ENCODE peak calls at places on chromosomes 12 and 14, in four cellular contexts. V is fibroblast of lung; O is AG04450; Q is CD4-positive, alpha-beta T cell. Z is an unnamed sample.

GRCh38 chr14:49550284-49551184 is 35.6 kb downstream of the RPS29 start:
- DNase-seq in V (peak), O (no peak), Q (no peak), Z (no peak)

GRCh38 chr12:122227341-122227740 is 1.5 kb upstream of the DIABLO start:
- DNase-seq in V (no peak), O (no peak), Q (no peak), Z (no peak)

GRCh38 chr12:68223067-68223747 is 2.4 kb downstream of the IL26 start:
- DNase-seq in V (peak), O (peak), Q (peak), Z (peak)

GRCh38 chr12:92278378-92278828 is 132.8 kb upstream of the BTG1 start:
- DNase-seq in V (no peak), O (no peak), Q (no peak), Z (no peak)

GRCh38 chr14:105851716-105852377 is 325.5 kb downstream of the TMEM121 start:
- DNase-seq in V (no peak), O (no peak), Q (no peak), Z (peak)

GRCh38 chr14:105931808-105932483 is 405.6 kb downstream of the TMEM121 start:
- DNase-seq in V (no peak), O (no peak), Q (no peak), Z (no peak)

GRCh38 chr12:91804533-91804932 is 341.1 kb downstream of the BTG1 start:
- DNase-seq in V (peak), O (no peak), Q (no peak), Z (no peak)

GRCh38 chr14:50357124-50357523 is 39.6 kb downstream of the CDKL1 start:
- DNase-seq in V (no peak), O (no peak), Q (no peak), Z (no peak)

GRCh38 chr12:4826909-4827308 is 82.8 kb upstream of the KCNA1 start:
- DNase-seq in V (no peak), O (no peak), Q (no peak), Z (no peak)

GRCh38 chr14:99262977-99263448 is 9.0 kb downstream of the BCL11B start:
- DNase-seq in V (no peak), O (no peak), Q (no peak), Z (no peak)

GRCh38 chr12:50934981-50935807 is 17.1 kb upstream of the HIGD1C start:
- DNase-seq in V (peak), O (peak), Q (no peak), Z (no peak)
- H3K27ac ChIP-seq in V (no peak), O (peak), Q (no peak), Z (peak)

DNA sequence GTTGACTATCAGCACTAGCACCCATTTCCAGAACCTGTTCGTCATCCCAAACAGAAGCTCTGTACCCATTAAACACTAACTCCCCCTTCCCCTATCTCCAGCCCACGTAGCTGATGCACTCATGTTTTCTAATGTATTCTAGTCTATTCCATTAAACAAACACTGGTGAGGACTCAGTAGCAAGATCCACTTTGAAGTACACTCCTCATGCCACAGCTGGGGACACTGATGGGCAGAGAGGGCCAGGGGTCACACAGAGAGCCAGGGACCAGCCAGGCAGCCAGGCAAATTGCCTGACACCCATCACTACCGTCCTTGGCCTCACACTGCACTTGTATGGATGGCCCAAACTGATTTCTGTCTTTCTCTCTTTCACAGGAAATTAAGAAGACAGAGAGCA is 269.9 kb upstream of the DIO3 start:
- DNase-seq in V (no peak), O (no peak), Q (no peak), Z (no peak)
- TF ChIP-seq CTCF in V (no peak), O (no peak), Q (no peak), Z (no peak)

DNA sequence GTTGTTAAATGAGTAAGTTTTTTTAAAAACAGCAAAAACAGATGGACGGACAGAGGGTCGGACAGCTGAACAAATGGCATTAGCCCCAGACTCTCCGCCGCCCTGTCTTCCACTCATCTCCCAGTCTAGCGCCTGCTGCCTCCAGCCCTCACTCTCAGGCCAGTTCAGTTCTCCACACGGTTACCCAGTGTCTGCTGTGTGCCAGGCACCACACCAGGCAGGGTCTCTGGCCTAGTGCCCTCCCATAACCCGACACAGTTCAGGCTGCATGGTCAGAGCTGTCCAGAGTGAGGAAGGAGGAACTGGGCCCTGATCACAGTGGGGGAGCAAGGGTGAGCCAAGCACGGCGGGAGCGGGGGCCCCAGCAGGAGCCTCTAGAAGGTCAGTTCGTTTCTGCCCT is 12.9 kb upstream of the LRTM2 start:
- DNase-seq in V (no peak), O (no peak), Q (no peak), Z (no peak)
- H3K27ac ChIP-seq in V (no peak), O (no peak), Q (no peak), Z (no peak)

GRCh38 chr12:2877047-2877958 is at the start of the genes FOXM1 and RHNO1:
- DNase-seq in V (peak), O (peak), Q (peak), Z (peak)
- TF ChIP-seq CTCF in V (no peak), O (peak), Q (no peak), Z (peak)